ENCODE peak calls at places on chromosomes 3 and 15, in seven cellular contexts. One of them, this sample, is unnamed.

GRCh38 chr3:141462176-141462859 is 24.5 kb upstream of the RASA2 start:
- DNase-seq in activated CD4-positive, alpha-beta T cell treated with anti-CD3 and anti-CD28 coated beads, Interleukin-2, amount 50 U/mL, for 24 hours: no peak
- DNase-seq in A172: no peak
- DNase-seq in DMS153: peak
- DNase-seq in hypothalamus: no peak
- DNase-seq in neural crest cell: no peak
- DNase-seq in foreskin fibroblast: no peak
- DNase-seq in this sample: no peak

GRCh38 chr3:46860381-46861292 is 2.6 kb downstream of the MYL3 start:
- DNase-seq in hypothalamus: no peak
- DNase-seq in DMS153: no peak
- DNase-seq in activated CD4-positive, alpha-beta T cell treated with anti-CD3 and anti-CD28 coated beads, Interleukin-2, amount 50 U/mL, for 24 hours: no peak
- DNase-seq in A172: no peak
- DNase-seq in neural crest cell: no peak
- DNase-seq in foreskin fibroblast: no peak
- DNase-seq in this sample: peak

GRCh38 chr3:61357902-61358301 is 106.7 kb upstream of the FHIT start:
- DNase-seq in A172: no peak
- DNase-seq in neural crest cell: no peak
- DNase-seq in foreskin fibroblast: no peak
- DNase-seq in activated CD4-positive, alpha-beta T cell treated with anti-CD3 and anti-CD28 coated beads, Interleukin-2, amount 50 U/mL, for 24 hours: no peak
- DNase-seq in DMS153: no peak
- DNase-seq in hypothalamus: no peak
- DNase-seq in this sample: no peak

GRCh38 chr3:123791417-123791816 is 92.7 kb downstream of the MYLK start:
- DNase-seq in DMS153: no peak
- DNase-seq in foreskin fibroblast: peak
- DNase-seq in hypothalamus: no peak
- DNase-seq in neural crest cell: no peak
- DNase-seq in A172: peak
- DNase-seq in activated CD4-positive, alpha-beta T cell treated with anti-CD3 and anti-CD28 coated beads, Interleukin-2, amount 50 U/mL, for 24 hours: no peak
- DNase-seq in this sample: no peak

GRCh38 chr15:77163806-77164384 is 93.0 kb upstream of the TSPAN3 start:
- DNase-seq in foreskin fibroblast: no peak
- DNase-seq in DMS153: no peak
- DNase-seq in activated CD4-positive, alpha-beta T cell treated with anti-CD3 and anti-CD28 coated beads, Interleukin-2, amount 50 U/mL, for 24 hours: no peak
- DNase-seq in hypothalamus: no peak
- DNase-seq in neural crest cell: no peak
- DNase-seq in A172: no peak
- DNase-seq in this sample: no peak

GRCh38 chr15:26676115-26676514 is 96.8 kb downstream of the GABRB3 start:
- DNase-seq in neural crest cell: no peak
- DNase-seq in hypothalamus: no peak
- DNase-seq in A172: no peak
- DNase-seq in DMS153: no peak
- DNase-seq in foreskin fibroblast: no peak
- DNase-seq in activated CD4-positive, alpha-beta T cell treated with anti-CD3 and anti-CD28 coated beads, Interleukin-2, amount 50 U/mL, for 24 hours: no peak
- DNase-seq in this sample: no peak

GRCh38 chr3:141021261-141021660 is 29.9 kb upstream of the SPSB4 start:
- DNase-seq in A172: peak
- DNase-seq in hypothalamus: no peak
- DNase-seq in DMS153: no peak
- DNase-seq in activated CD4-positive, alpha-beta T cell treated with anti-CD3 and anti-CD28 coated beads, Interleukin-2, amount 50 U/mL, for 24 hours: no peak
- DNase-seq in neural crest cell: no peak
- DNase-seq in foreskin fibroblast: no peak
- DNase-seq in this sample: no peak

GRCh38 chr3:39809181-39809994 is at the start of gene MYRIP:
- DNase-seq in A172: no peak
- DNase-seq in activated CD4-positive, alpha-beta T cell treated with anti-CD3 and anti-CD28 coated beads, Interleukin-2, amount 50 U/mL, for 24 hours: no peak
- DNase-seq in hypothalamus: peak
- DNase-seq in neural crest cell: peak
- DNase-seq in foreskin fibroblast: no peak
- DNase-seq in DMS153: peak
- DNase-seq in this sample: peak

GRCh38 chr15:77347197-77347596 is 72.7 kb downstream of the PEAK1 start:
- DNase-seq in neural crest cell: no peak
- DNase-seq in A172: no peak
- DNase-seq in hypothalamus: no peak
- DNase-seq in foreskin fibroblast: no peak
- DNase-seq in DMS153: no peak
- DNase-seq in activated CD4-positive, alpha-beta T cell treated with anti-CD3 and anti-CD28 coated beads, Interleukin-2, amount 50 U/mL, for 24 hours: no peak
- DNase-seq in this sample: no peak

GRCh38 chr15:85580914-85581313 is 200.5 kb downstream of the AKAP13 start:
- DNase-seq in neural crest cell: no peak
- DNase-seq in foreskin fibroblast: no peak
- DNase-seq in DMS153: no peak
- DNase-seq in hypothalamus: no peak
- DNase-seq in activated CD4-positive, alpha-beta T cell treated with anti-CD3 and anti-CD28 coated beads, Interleukin-2, amount 50 U/mL, for 24 hours: no peak
- DNase-seq in A172: no peak
- DNase-seq in this sample: no peak

GRCh38 chr3:52534281-52535183 is 875 bp upstream of the NT5DC2 start:
- DNase-seq in activated CD4-positive, alpha-beta T cell treated with anti-CD3 and anti-CD28 coated beads, Interleukin-2, amount 50 U/mL, for 24 hours: no peak
- DNase-seq in foreskin fibroblast: peak
- DNase-seq in neural crest cell: peak
- DNase-seq in DMS153: peak
- DNase-seq in hypothalamus: no peak
- DNase-seq in A172: no peak
- DNase-seq in this sample: no peak

GRCh38 chr3:156818890-156819289 is 7.3 kb upstream of the LEKR1 start:
- DNase-seq in neural crest cell: no peak
- DNase-seq in DMS153: no peak
- DNase-seq in activated CD4-positive, alpha-beta T cell treated with anti-CD3 and anti-CD28 coated beads, Interleukin-2, amount 50 U/mL, for 24 hours: no peak
- DNase-seq in A172: no peak
- DNase-seq in hypothalamus: no peak
- DNase-seq in foreskin fibroblast: peak
- DNase-seq in this sample: no peak

GRCh38 chr3:14539384-14540208 is 546 bp downstream of the GRIP2 start:
- DNase-seq in hypothalamus: no peak
- DNase-seq in foreskin fibroblast: no peak
- DNase-seq in activated CD4-positive, alpha-beta T cell treated with anti-CD3 and anti-CD28 coated beads, Interleukin-2, amount 50 U/mL, for 24 hours: no peak
- DNase-seq in A172: no peak
- DNase-seq in neural crest cell: no peak
- DNase-seq in DMS153: no peak
- DNase-seq in this sample: no peak

GRCh38 chr3:187662848-187663407 is 7.3 kb downstream of the SST start:
- DNase-seq in activated CD4-positive, alpha-beta T cell treated with anti-CD3 and anti-CD28 coated beads, Interleukin-2, amount 50 U/mL, for 24 hours: no peak
- DNase-seq in A172: no peak
- DNase-seq in hypothalamus: no peak
- DNase-seq in foreskin fibroblast: no peak
- DNase-seq in DMS153: no peak
- DNase-seq in neural crest cell: no peak
- DNase-seq in this sample: no peak